ENCODE peak calls at places on chromosomes 6 and 20, in seven cellular contexts. One of them, this sample, is unnamed.

GRCh38 chr20:1535420-1536175 is 21.9 kb downstream of the SIRPD start:
- DNase-seq in memory B cell: no peak
- DNase-seq in effector memory CD8-positive, alpha-beta T cell: no peak
- DNase-seq in NCI-H1694: no peak
- DNase-seq in choroid plexus epithelial cell: no peak
- DNase-seq in globus pallidus: peak; percentile 48
- DNase-seq in fibroblast of mammary gland: no peak
- DNase-seq in this sample: no peak

GRCh38 chr20:650954-651353 is 2.0 kb downstream of the SRXN1 start:
- DNase-seq in memory B cell: no peak
- DNase-seq in effector memory CD8-positive, alpha-beta T cell: no peak
- DNase-seq in NCI-H1694: no peak
- DNase-seq in choroid plexus epithelial cell: peak; percentile 37
- DNase-seq in globus pallidus: no peak
- DNase-seq in fibroblast of mammary gland: peak; percentile 52
- DNase-seq in this sample: no peak

GRCh38 chr6:44268095-44268628 is 2.1 kb upstream of the TMEM151B start:
- DNase-seq in memory B cell: no peak
- DNase-seq in effector memory CD8-positive, alpha-beta T cell: peak; percentile 68
- DNase-seq in NCI-H1694: peak; percentile 30
- DNase-seq in choroid plexus epithelial cell: peak; percentile 66
- DNase-seq in globus pallidus: no peak
- DNase-seq in fibroblast of mammary gland: peak; percentile 50
- DNase-seq in this sample: peak; percentile 46

GRCh38 chr6:109172096-109172495 is 76.8 kb downstream of the CEP57L1 start:
- DNase-seq in memory B cell: no peak
- DNase-seq in effector memory CD8-positive, alpha-beta T cell: no peak
- DNase-seq in NCI-H1694: no peak
- DNase-seq in choroid plexus epithelial cell: no peak
- DNase-seq in globus pallidus: no peak
- DNase-seq in fibroblast of mammary gland: no peak
- DNase-seq in this sample: no peak

GRCh38 chr6:40922281-40922680 is 116.7 kb downstream of the UNC5CL start:
- DNase-seq in memory B cell: no peak
- DNase-seq in effector memory CD8-positive, alpha-beta T cell: no peak
- DNase-seq in NCI-H1694: no peak
- DNase-seq in choroid plexus epithelial cell: peak; percentile 19
- DNase-seq in globus pallidus: no peak
- DNase-seq in fibroblast of mammary gland: peak; percentile 57
- DNase-seq in this sample: no peak

GRCh38 chr6:168967556-168967955 is 286.1 kb downstream of the THBS2 start:
- DNase-seq in memory B cell: no peak
- DNase-seq in effector memory CD8-positive, alpha-beta T cell: no peak
- DNase-seq in NCI-H1694: no peak
- DNase-seq in choroid plexus epithelial cell: no peak
- DNase-seq in globus pallidus: no peak
- DNase-seq in fibroblast of mammary gland: peak; percentile 15
- DNase-seq in this sample: no peak

GRCh38 chr6:35368038-35368887 is 25.9 kb downstream of the PPARD start:
- DNase-seq in memory B cell: no peak
- DNase-seq in effector memory CD8-positive, alpha-beta T cell: no peak
- DNase-seq in NCI-H1694: no peak
- DNase-seq in choroid plexus epithelial cell: peak; percentile 58
- DNase-seq in globus pallidus: no peak
- DNase-seq in fibroblast of mammary gland: peak; percentile 83
- DNase-seq in this sample: no peak

GRCh38 chr6:46687619-46688097 is at the start of gene TDRD6:
- DNase-seq in memory B cell: no peak
- DNase-seq in effector memory CD8-positive, alpha-beta T cell: no peak
- DNase-seq in NCI-H1694: no peak
- DNase-seq in choroid plexus epithelial cell: no peak
- DNase-seq in globus pallidus: no peak
- DNase-seq in fibroblast of mammary gland: no peak
- DNase-seq in this sample: no peak

GRCh38 chr6:40376113-40376650 is 211.0 kb downstream of the LRFN2 start:
- DNase-seq in memory B cell: no peak
- DNase-seq in effector memory CD8-positive, alpha-beta T cell: no peak
- DNase-seq in NCI-H1694: no peak
- DNase-seq in choroid plexus epithelial cell: no peak
- DNase-seq in globus pallidus: no peak
- DNase-seq in fibroblast of mammary gland: no peak
- DNase-seq in this sample: no peak

GRCh38 chr6:41705996-41706835 is 29.2 kb downstream of the TFEB start:
- DNase-seq in memory B cell: peak; percentile 86
- DNase-seq in effector memory CD8-positive, alpha-beta T cell: peak; percentile 69
- DNase-seq in NCI-H1694: peak; percentile 67
- DNase-seq in choroid plexus epithelial cell: peak; percentile 66
- DNase-seq in globus pallidus: peak; percentile 93
- DNase-seq in fibroblast of mammary gland: peak; percentile 64
- DNase-seq in this sample: no peak

GRCh38 chr6:56385981-56386593 is 138.7 kb upstream of the COL21A1 start:
- DNase-seq in memory B cell: no peak
- DNase-seq in effector memory CD8-positive, alpha-beta T cell: no peak
- DNase-seq in NCI-H1694: no peak
- DNase-seq in choroid plexus epithelial cell: no peak
- DNase-seq in globus pallidus: no peak
- DNase-seq in fibroblast of mammary gland: no peak
- DNase-seq in this sample: no peak

GRCh38 chr20:10476319-10476724 is 41.2 kb downstream of the SLX4IP start:
- DNase-seq in memory B cell: no peak
- DNase-seq in effector memory CD8-positive, alpha-beta T cell: no peak
- DNase-seq in NCI-H1694: no peak
- DNase-seq in choroid plexus epithelial cell: no peak
- DNase-seq in globus pallidus: no peak
- DNase-seq in fibroblast of mammary gland: peak; percentile 16
- DNase-seq in this sample: no peak

GRCh38 chr20:47713163-47713562 is 72.1 kb downstream of the SULF2 start:
- DNase-seq in memory B cell: no peak
- DNase-seq in effector memory CD8-positive, alpha-beta T cell: no peak
- DNase-seq in NCI-H1694: no peak
- DNase-seq in choroid plexus epithelial cell: no peak
- DNase-seq in globus pallidus: no peak
- DNase-seq in fibroblast of mammary gland: no peak
- DNase-seq in this sample: no peak

GRCh38 chr6:33709605-33710295 is 1.8 kb downstream of the UQCC2 start:
- DNase-seq in memory B cell: no peak
- DNase-seq in effector memory CD8-positive, alpha-beta T cell: no peak
- DNase-seq in NCI-H1694: no peak
- DNase-seq in choroid plexus epithelial cell: no peak
- DNase-seq in globus pallidus: no peak
- DNase-seq in fibroblast of mammary gland: no peak
- DNase-seq in this sample: no peak

GRCh38 chr6:71460933-71461332 is 172.3 kb downstream of the OGFRL1 start:
- DNase-seq in memory B cell: no peak
- DNase-seq in effector memory CD8-positive, alpha-beta T cell: no peak
- DNase-seq in NCI-H1694: no peak
- DNase-seq in choroid plexus epithelial cell: peak; percentile 47
- DNase-seq in globus pallidus: no peak
- DNase-seq in fibroblast of mammary gland: peak; percentile 53
- DNase-seq in this sample: no peak

GRCh38 chr20:53611449-53611894 is 17.8 kb upstream of the ZNF217 start:
- DNase-seq in memory B cell: no peak
- DNase-seq in effector memory CD8-positive, alpha-beta T cell: no peak
- DNase-seq in NCI-H1694: no peak
- DNase-seq in choroid plexus epithelial cell: peak; percentile 99
- DNase-seq in globus pallidus: peak; percentile 41
- DNase-seq in fibroblast of mammary gland: peak; percentile 97
- DNase-seq in this sample: no peak

GRCh38 chr6:56842602-56843475 is 112.1 kb upstream of the BEND6 start:
- DNase-seq in memory B cell: no peak
- DNase-seq in effector memory CD8-positive, alpha-beta T cell: no peak
- DNase-seq in NCI-H1694: peak; percentile 15
- DNase-seq in choroid plexus epithelial cell: peak; percentile 55
- DNase-seq in globus pallidus: no peak
- DNase-seq in fibroblast of mammary gland: peak; percentile 66
- DNase-seq in this sample: no peak

GRCh38 chr6:142913511-142914047 is 31.4 kb downstream of the HIVEP2 start:
- DNase-seq in memory B cell: peak; percentile 60
- DNase-seq in effector memory CD8-positive, alpha-beta T cell: peak; percentile 69
- DNase-seq in NCI-H1694: no peak
- DNase-seq in choroid plexus epithelial cell: no peak
- DNase-seq in globus pallidus: no peak
- DNase-seq in fibroblast of mammary gland: no peak
- DNase-seq in this sample: no peak

GRCh38 chr6:146598785-146599405 is at the start of gene ADGB:
- DNase-seq in memory B cell: no peak
- DNase-seq in effector memory CD8-positive, alpha-beta T cell: no peak
- DNase-seq in NCI-H1694: no peak
- DNase-seq in choroid plexus epithelial cell: peak; percentile 69
- DNase-seq in globus pallidus: peak; percentile 24
- DNase-seq in fibroblast of mammary gland: peak; percentile 42
- DNase-seq in this sample: no peak

GRCh38 chr20:62952373-62953166 is at the start of gene SLC17A9:
- DNase-seq in memory B cell: peak; percentile 46
- DNase-seq in effector memory CD8-positive, alpha-beta T cell: no peak
- DNase-seq in NCI-H1694: no peak
- DNase-seq in choroid plexus epithelial cell: no peak
- DNase-seq in globus pallidus: no peak
- DNase-seq in fibroblast of mammary gland: peak; percentile 50
- DNase-seq in this sample: no peak

GRCh38 chr6:96816182-96816888 is 20.9 kb downstream of the GPR63 start:
- DNase-seq in memory B cell: no peak
- DNase-seq in effector memory CD8-positive, alpha-beta T cell: no peak
- DNase-seq in NCI-H1694: no peak
- DNase-seq in choroid plexus epithelial cell: peak; percentile 67
- DNase-seq in globus pallidus: no peak
- DNase-seq in fibroblast of mammary gland: no peak
- DNase-seq in this sample: no peak

GRCh38 chr6:144134176-144134575 is 16.1 kb upstream of the STX11 start:
- DNase-seq in memory B cell: no peak
- DNase-seq in effector memory CD8-positive, alpha-beta T cell: no peak
- DNase-seq in NCI-H1694: no peak
- DNase-seq in choroid plexus epithelial cell: no peak
- DNase-seq in globus pallidus: no peak
- DNase-seq in fibroblast of mammary gland: peak; percentile 58
- DNase-seq in this sample: no peak